ENCODE peak calls at places on chromosomes 3 and 15, in four cellular contexts. B, T, P and M are unnamed samples.

GRCh38 chr3:14401692-14402303 is 608 bp upstream of the SLC6A6 start:
- DNase-seq in P (peak; percentile 43), B (no peak), T (no peak), M (no peak)

GRCh38 chr15:63483521-63484371 is 20.6 kb upstream of the USP3 start:
- DNase-seq in P (no peak), B (no peak), T (no peak), M (no peak)

GRCh38 chr15:74983725-74984231 is 11.6 kb upstream of the SCAMP5 start:
- DNase-seq in P (no peak), T (no peak), B (no peak), M (no peak)

GRCh38 chr15:73826711-73827243 is 46.6 kb upstream of the TBC1D21 start:
- DNase-seq in B (no peak), T (no peak), P (no peak), M (no peak)

GRCh38 chr3:127822836-127823589 is 698 bp upstream of the MGLL start:
- DNase-seq in P (peak; percentile 80), T (peak; percentile 33), B (no peak), M (no peak)

GRCh38 chr3:166785851-166786250 is 594.2 kb downstream of the ZBBX start:
- DNase-seq in T (no peak), B (no peak), P (no peak), M (no peak)

GRCh38 chr3:165788531-165788930 is 48.7 kb downstream of the BCHE start:
- DNase-seq in B (no peak), P (no peak), T (no peak), M (no peak)

GRCh38 chr3:174062923-174063322 is 665.4 kb downstream of the NLGN1 start:
- DNase-seq in P (no peak), B (no peak), T (no peak), M (no peak)

GRCh38 chr3:32288819-32289218 is 50.3 kb downstream of the CMTM8 start:
- DNase-seq in P (no peak), T (no peak), B (no peak), M (no peak)

GRCh38 chr3:13045904-13046568 is 27.2 kb downstream of the IQSEC1 start:
- DNase-seq in B (no peak), T (no peak), P (peak; percentile 42), M (no peak)

GRCh38 chr3:27963519-27963918 is 241.4 kb upstream of the EOMES start:
- DNase-seq in B (no peak), T (no peak), P (no peak), M (no peak)

GRCh38 chr3:71101014-71101413 is 482.5 kb downstream of the FOXP1 start:
- DNase-seq in P (no peak), B (no peak), T (peak; percentile 81), M (no peak)

GRCh38 chr3:33956211-33956610 is 157.8 kb downstream of the PDCD6IP start:
- DNase-seq in T (no peak), P (no peak), B (no peak), M (no peak)

GRCh38 chr3:33949074-33949473 is 150.6 kb downstream of the PDCD6IP start:
- DNase-seq in P (no peak), T (no peak), B (no peak), M (no peak)

GRCh38 chr3:33957176-33957575 is 158.7 kb downstream of the PDCD6IP start:
- DNase-seq in B (no peak), T (no peak), P (no peak), M (no peak)

GRCh38 chr3:33954956-33955355 is 156.5 kb downstream of the PDCD6IP start:
- DNase-seq in B (no peak), P (no peak), T (no peak), M (no peak)
- TF ChIP-seq CTCF in B (no peak), P (no peak), T (peak; percentile 3), M (no peak)

DNA sequence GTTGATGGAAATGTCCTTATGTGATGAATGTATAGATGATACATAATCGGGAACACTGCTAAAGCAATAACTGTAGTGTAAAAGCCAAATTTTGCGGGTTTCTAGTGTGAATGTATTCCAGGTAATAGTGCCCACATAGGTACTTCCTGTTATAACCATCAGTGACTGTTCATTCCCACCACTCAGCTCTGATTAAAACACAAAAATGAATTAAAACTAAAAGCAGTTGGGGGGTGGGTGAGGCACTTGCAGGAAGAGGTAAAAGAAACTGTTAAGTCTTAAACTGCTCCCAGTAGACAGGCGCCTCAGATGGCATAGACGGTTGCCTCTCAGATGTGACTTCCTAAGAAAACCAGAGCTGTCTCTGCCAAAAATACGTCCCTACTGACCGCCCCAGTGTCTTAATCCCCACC is 893 bp upstream of the MTHFS start:
- DNase-seq in T (no peak), B (no peak), P (no peak), M (no peak)
- H3K4me3 ChIP-seq in T (no peak overlapping the region), B (peak overlapping the region; percentile 75), P (peak overlapping the region; percentile 87), M (no peak overlapping the region)

DNA sequence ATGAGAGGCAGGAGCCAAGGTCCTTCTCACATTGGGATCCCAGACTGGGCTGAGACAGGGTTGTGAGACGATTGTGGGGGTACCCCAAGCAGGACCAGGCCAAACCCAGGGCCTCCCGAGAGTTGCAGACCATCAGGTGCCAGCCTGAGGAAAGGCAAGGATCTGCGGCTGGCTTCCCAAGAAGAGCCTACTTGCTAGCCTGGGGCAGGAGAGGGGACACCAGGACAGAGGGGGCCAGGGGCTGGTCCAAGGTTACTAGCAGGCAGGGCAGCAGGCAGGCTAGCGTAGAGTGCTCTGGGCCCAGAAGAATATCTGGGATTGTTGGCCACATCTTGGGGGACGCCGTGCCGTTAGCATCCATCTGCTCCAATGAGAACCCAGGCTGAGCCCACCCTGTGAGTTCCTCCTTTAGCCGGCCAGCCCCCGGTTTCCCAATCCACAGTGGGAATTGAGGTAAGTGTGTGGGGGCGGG is 546 bp downstream of the CISH start:
- DNase-seq in B (no peak), P (no peak), T (no peak), M (no peak)
- TF ChIP-seq POLR2A in B (no peak), P (no peak), T (no peak), M (no peak)

DNA sequence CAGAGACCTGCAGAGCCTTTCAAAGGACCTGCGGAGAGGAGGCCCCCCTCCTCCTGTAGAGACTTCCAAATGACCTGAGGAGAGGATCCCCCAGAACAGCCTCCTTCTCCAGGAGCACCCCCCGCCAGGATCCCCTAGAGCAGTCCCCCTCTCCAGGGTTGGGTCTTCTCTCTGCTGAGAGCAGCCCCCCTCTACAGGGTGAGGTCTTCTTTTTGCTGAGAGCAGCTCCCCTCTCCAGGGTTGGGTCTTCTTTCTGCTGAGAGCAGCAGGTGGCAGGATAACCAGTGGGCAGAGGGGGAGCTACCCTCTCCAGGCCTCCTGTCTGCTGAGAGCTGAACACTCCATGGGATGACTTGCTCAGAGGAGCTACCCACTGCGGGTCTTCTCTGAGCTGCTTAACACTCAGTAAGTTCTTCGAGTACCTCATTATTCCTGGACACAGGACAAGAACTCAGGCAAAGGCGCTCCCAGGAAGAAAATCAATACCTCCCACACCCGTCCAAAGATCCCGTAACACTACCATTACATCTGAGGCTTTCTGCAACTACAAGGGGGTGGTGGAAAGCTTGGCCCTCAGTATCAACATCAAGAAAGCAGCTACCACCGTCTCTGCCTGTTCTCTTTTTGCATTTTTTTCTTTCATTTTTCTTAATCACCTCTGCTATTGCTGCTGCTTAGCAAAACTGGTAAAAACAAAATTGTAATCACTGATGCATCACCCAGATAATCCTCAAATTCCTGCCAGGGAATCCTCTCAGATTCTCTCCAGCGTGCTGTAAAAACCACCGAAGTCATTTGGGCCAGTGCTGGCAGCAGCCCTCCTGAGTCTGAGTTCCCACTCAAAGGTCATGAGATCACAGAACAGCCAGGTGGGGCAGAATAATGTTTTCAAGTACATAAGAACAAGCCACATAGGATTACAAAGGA is 5.3 kb upstream of the SKIC8 start:
- DNase-seq in B (peak; percentile 43), P (no peak), T (no peak), M (no peak)
- TF ChIP-seq CTCF in B (no peak), P (no peak), T (no peak), M (no peak)

GRCh38 chr3:197957775-197958103 is 2.3 kb upstream of the LMLN start:
- DNase-seq in B (no peak), P (no peak), T (no peak), M (no peak)
- H3K4me3 ChIP-seq in B (no peak overlapping the region), P (no peak overlapping the region), T (no peak overlapping the region), M (no peak overlapping the region)

DNA sequence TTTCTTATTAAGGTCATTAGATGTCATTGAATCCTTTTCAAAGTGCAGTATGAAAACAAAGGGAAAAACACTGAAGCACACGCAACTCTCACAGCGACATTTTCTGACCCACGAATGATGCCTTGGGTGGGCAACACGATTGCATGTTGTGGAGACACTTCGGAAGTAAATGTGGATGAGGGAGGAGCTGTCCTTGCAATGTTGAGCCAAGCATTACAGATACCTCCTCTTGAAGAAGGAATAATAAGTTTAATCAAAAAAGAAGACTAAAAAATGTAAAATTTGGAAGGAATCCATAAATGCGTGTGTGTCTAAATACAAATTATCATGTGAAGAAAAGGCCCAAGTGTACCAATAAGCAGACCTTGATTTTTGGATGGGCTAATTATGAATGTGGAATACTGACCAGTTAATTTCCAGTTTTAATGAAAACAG is 16.9 kb downstream of the THBS1 start:
- DNase-seq in P (no peak), T (peak; percentile 83), B (no peak), M (no peak)
- TF ChIP-seq POLR2A in P (no peak), T (peak; percentile 80), B (no peak), M (no peak)

GRCh38 chr15:22884344-22884743 is 45.9 kb downstream of the NIPA2 start:
- DNase-seq in B (no peak), T (no peak), P (no peak), M (no peak)
- TF ChIP-seq CTCF in B (peak; percentile 44), T (no peak), P (no peak), M (peak; percentile 9)

GRCh38 chr15:51267047-51267713 is 71.2 kb downstream of the CYP19A1 start:
- DNase-seq in T (no peak), P (no peak), B (peak; percentile 59), M (no peak)
- H3K4me3 ChIP-seq in T (peak overlapping the region; percentile 6), P (peak overlapping the region; percentile 28), B (peak overlapping the region; percentile 54), M (peak overlapping the region; percentile 47)